ENCODE peak calls at places on chromosomes 3 and 15, in four cellular contexts. P is T-cell; B is aorta; F is stimulated activated CD8-positive, alpha-beta memory T cell treated with anti-CD3 and anti-CD28 coated beads, Interleukin-2, amount 100 ng/mL, for 48 hours. X is an unnamed sample.

GRCh38 chr15:56698268-56698667 is 35.0 kb downstream of the ZNF280D start:
- DNase-seq in P (no peak), B (no peak), F (no peak), X (no peak)

GRCh38 chr3:122322095-122323075 is 2.7 kb upstream of the CSTA start:
- DNase-seq in P (peak), B (no peak), F (no peak), X (peak)

GRCh38 chr3:20186600-20187004 is 596 bp upstream of the SGO1 start:
- DNase-seq in P (no peak), B (no peak), F (no peak), X (no peak)

GRCh38 chr15:57410373-57410772 is 34.1 kb downstream of the CGNL1 start:
- DNase-seq in P (no peak), B (no peak), F (no peak), X (no peak)

GRCh38 chr15:38781196-38781595 is 216.6 kb upstream of the RASGRP1 start:
- DNase-seq in P (no peak), B (no peak), F (no peak), X (no peak)

GRCh38 chr3:194332858-194333211 is 18.3 kb downstream of the CPN2 start:
- DNase-seq in P (no peak), B (no peak), F (no peak), X (no peak)

GRCh38 chr3:63870606-63871005 is 6.9 kb downstream of the ATXN7 start:
- DNase-seq in P (no peak), B (no peak), F (no peak), X (no peak)

GRCh38 chr3:43477600-43477999 is 144.2 kb downstream of the ANO10 start:
- DNase-seq in P (peak), B (no peak), F (peak), X (peak)

GRCh38 chr15:89514596-89515406 is 18.4 kb upstream of the RHCG start:
- DNase-seq in P (no peak), B (no peak), F (no peak), X (no peak)

GRCh38 chr15:45391746-45392711 is 13.7 kb upstream of the GATM start:
- DNase-seq in P (no peak), B (no peak), F (no peak), X (no peak)

GRCh38 chr15:56956538-56956937 is 38.1 kb downstream of the TCF12 start:
- DNase-seq in P (no peak), B (no peak), F (no peak), X (no peak)

GRCh38 chr3:2156244-2156847 is 57.7 kb downstream of the CNTN4 start:
- DNase-seq in P (no peak), B (no peak), F (no peak), X (no peak)

GRCh38 chr15:26771917-26772587 is 814 bp downstream of the GABRB3 start:
- DNase-seq in P (no peak), B (no peak), F (no peak), X (no peak)

GRCh38 chr3:50324351-50325144 is 2.0 kb upstream of the HYAL2 start:
- DNase-seq in P (peak), B (no peak), F (peak), X (peak)

GRCh38 chr15:90988249-90988648 is 6.1 kb downstream of the PRC1 start:
- DNase-seq in P (no peak), B (no peak), F (no peak), X (no peak)

GRCh38 chr3:52547143-52547542 is 10.7 kb downstream of the UQCC5 start:
- DNase-seq in P (no peak), B (no peak), F (no peak), X (no peak)

GRCh38 chr15:94749848-94750617 is 518.7 kb downstream of the MCTP2 start:
- DNase-seq in P (no peak), B (no peak), F (no peak), X (no peak)

GRCh38 chr3:42369304-42369703 is 41.1 kb downstream of the LYZL4 start:
- DNase-seq in P (no peak), B (no peak), F (no peak), X (no peak)

GRCh38 chr3:53708001-53708621 is 138.1 kb downstream of the CHDH start:
- DNase-seq in P (no peak), B (no peak), F (no peak), X (no peak)

GRCh38 chr3:133887075-133887950 is 8.4 kb downstream of the RAB6B start:
- DNase-seq in P (no peak), B (peak), F (no peak), X (no peak)

GRCh38 chr3:37627951-37628620 is 233.6 kb upstream of the CTDSPL start:
- DNase-seq in P (no peak), B (no peak), F (no peak), X (no peak)

GRCh38 chr15:51332211-51333147 is 5.9 kb downstream of the CYP19A1 start:
- DNase-seq in P (no peak), B (no peak), F (no peak), X (no peak)

GRCh38 chr3:43704697-43705096 is 14.0 kb downstream of the ABHD5 start:
- DNase-seq in P (no peak), B (no peak), F (no peak), X (no peak)

X was measured in CD4-positive, CD25-positive, alpha-beta regulatory T cell.